ENCODE peak calls at places on chromosomes 11 and 22, in eight cellular contexts. B is A549, P is upper lobe of left lung, A is sigmoid colon, I is ovary, N is HCT116, S is spleen, R is uterus. V is an unnamed sample.

GRCh38 chr11:130573767-130574166 is 125.3 kb downstream of the ADAMTS15 start:
- DNase-seq in B (no peak), P (no peak), A (no peak), I (no peak), N (no peak), S (no peak), R (no peak), V (no peak)

GRCh38 chr11:1628506-1629325 is 859 bp upstream of the KRTAP5-5 start:
- DNase-seq in B (peak; percentile 83), P (peak; percentile 90), A (peak; percentile 60), I (no peak), N (no peak), S (peak; percentile 88), R (no peak), V (peak; percentile 62)

GRCh38 chr11:49995559-49995958 is 13.2 kb upstream of the OR4C12 start:
- DNase-seq in B (no peak), P (no peak), A (no peak), I (no peak), N (peak; percentile 46), S (no peak), R (no peak), V (peak; percentile 78)

GRCh38 chr11:73384871-73385692 is 8.9 kb downstream of the RELT start:
- DNase-seq in B (no peak), P (peak; percentile 86), A (peak; percentile 77), I (no peak), N (no peak), S (peak; percentile 97), R (no peak), V (peak; percentile 97)

GRCh38 chr11:75112200-75112599 is 15.5 kb upstream of the OR2AT4 start:
- DNase-seq in B (no peak), P (no peak), A (no peak), I (no peak), N (no peak), S (no peak), R (no peak), V (no peak)

GRCh38 chr11:17633279-17633986 is 85.9 kb upstream of the MYOD1 start:
- DNase-seq in B (no peak), P (peak; percentile 59), A (no peak), I (no peak), N (no peak), S (no peak), R (no peak), V (no peak)

GRCh38 chr11:45896392-45897068 is 10.5 kb downstream of the FREY1 start:
- DNase-seq in B (no peak), P (peak; percentile 73), A (no peak), I (no peak), N (no peak), S (no peak), R (no peak), V (no peak)

GRCh38 chr11:112735470-112735869 is 225.8 kb upstream of the NCAM1 start:
- DNase-seq in B (no peak), P (no peak), A (no peak), I (no peak), N (no peak), S (no peak), R (no peak), V (no peak)

GRCh38 chr11:7417328-7417727 is 68.0 kb upstream of the OLFML1 start:
- DNase-seq in B (no peak), P (no peak), A (no peak), I (no peak), N (no peak), S (no peak), R (no peak), V (no peak)

GRCh38 chr22:45671051-45671782 is 417 bp upstream of the ATXN10 start:
- DNase-seq in B (no peak), P (peak; percentile 19), A (peak; percentile 73), I (peak; percentile 77), N (no peak), S (peak; percentile 75), R (peak; percentile 54), V (no peak)

GRCh38 chr11:16606784-16607674 is 131.4 kb upstream of the C11orf58 start:
- DNase-seq in B (no peak), P (peak; percentile 89), A (peak; percentile 67), I (peak; percentile 26), N (no peak), S (peak; percentile 73), R (no peak), V (no peak)

GRCh38 chr22:50190182-50190951 is 4.7 kb downstream of the TRABD start:
- DNase-seq in B (peak; percentile 68), P (peak; percentile 95), A (peak; percentile 87), I (peak; percentile 68), N (peak; percentile 60), S (peak; percentile 99), R (peak; percentile 60), V (peak; percentile 91)

GRCh38 chr22:50191041-50191740 is 5.5 kb downstream of the TRABD start:
- DNase-seq in B (no peak), P (no peak), A (no peak), I (peak; percentile 38), N (no peak), S (peak; percentile 94), R (no peak), V (peak; percentile 90)

GRCh38 chr22:50192825-50193204 is 7.1 kb downstream of the TRABD start:
- DNase-seq in B (no peak), P (peak; percentile 74), A (no peak), I (no peak), N (no peak), S (peak; percentile 89), R (no peak), V (no peak)

GRCh38 chr22:50193621-50194020 is 7.2 kb upstream of the SELENOO start:
- DNase-seq in B (no peak), P (peak; percentile 62), A (no peak), I (no peak), N (no peak), S (no peak), R (no peak), V (no peak)

GRCh38 chr22:50192056-50192824 is 6.5 kb downstream of the TRABD start:
- DNase-seq in B (no peak), P (peak; percentile 70), A (no peak), I (no peak), N (no peak), S (peak; percentile 87), R (no peak), V (peak; percentile 77)
- TF ChIP-seq POLR2A in B (no peak), P (no peak), A (no peak), I (no peak), N (no peak), S (no peak), R (no peak), V (no peak)

DNA sequence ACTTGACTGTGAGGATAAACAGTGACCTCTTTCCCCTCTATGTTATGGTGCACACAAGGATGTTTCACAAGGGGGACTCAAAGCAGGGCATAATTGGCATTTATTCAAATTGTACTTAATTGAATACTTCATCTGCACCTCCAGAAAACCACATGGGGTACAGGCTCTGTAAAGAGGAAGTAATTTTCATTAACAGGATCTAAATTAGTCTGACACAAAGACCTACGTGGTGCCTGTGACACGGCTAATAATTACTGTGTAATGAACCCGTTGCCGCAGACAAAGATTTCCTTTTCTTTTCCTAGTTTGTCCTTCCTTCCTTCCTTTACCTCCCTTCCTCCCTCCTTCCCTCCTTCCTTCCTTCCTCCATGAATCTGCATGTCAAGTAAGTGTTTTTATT is 118.7 kb downstream of the INSC start:
- DNase-seq in B (no peak), P (no peak), A (no peak), I (no peak), N (no peak), S (no peak), R (no peak), V (no peak)
- H3K4me3 ChIP-seq in B (no peak overlapping the region), P (no peak overlapping the region), A (no peak overlapping the region), I (no peak overlapping the region), N (no peak overlapping the region), S (no peak overlapping the region), R (no peak overlapping the region), V (no peak overlapping the region)

DNA sequence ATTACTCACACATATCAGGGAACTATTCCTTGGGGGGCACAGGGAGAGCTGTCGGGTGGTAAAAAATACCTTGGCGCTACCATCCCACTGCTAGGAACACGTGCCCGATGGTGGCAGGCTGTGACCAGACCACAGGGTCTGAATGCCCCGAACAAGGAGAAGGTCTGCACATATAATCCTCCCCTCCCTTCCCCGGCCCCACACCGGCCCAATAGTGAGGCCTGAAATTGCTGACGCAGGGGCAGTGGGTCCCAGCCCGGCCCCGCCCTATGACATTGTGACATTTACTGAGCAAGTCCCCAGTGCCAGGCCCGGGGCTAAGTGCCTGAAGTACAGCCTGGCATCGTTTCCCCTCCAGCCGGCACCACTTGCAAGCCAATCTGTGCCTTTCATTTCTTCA is 19.5 kb downstream of the MN1 start:
- DNase-seq in B (no peak), P (peak; percentile 40), A (no peak), I (no peak), N (no peak), S (no peak), R (no peak), V (no peak)
- TF ChIP-seq POLR2A in B (no peak), P (no peak), A (no peak), I (no peak), N (no peak), S (no peak), R (no peak), V (no peak)

DNA sequence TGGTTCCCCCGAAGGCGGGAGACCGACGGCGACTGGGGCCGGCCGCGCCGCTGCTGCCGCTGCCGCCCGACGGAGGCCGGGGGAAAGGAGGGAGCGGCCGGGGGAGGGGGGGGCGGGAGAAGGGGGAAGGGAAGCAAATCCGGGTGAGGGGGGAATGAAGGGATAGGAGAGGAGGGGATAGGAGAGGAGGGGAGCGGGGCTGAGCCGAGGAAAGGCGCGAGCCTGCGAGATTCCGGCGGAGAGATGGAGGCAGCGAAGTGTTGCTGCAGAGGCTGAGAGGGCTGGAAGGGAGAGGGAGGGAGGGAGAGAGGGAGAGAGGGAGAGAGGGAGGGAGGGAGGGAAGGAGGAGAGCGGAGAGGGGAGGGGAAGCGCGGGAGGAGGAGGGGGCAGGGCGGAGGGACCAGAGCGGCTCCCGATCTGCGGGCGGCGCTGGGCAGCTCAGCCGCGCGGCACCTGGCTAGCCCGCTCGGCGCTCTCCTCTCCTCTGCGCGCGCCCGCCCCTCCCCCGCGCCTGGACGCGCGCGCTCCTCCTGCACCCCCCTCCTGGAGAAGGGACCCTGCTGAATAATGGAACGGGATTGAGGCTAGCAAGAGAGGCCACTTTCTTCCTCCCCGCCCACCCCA is 52.4 kb downstream of the SLC22A12 start:
- DNase-seq in B (no peak), P (peak; percentile 78), A (peak; percentile 82), I (peak; percentile 65), N (no peak), S (no peak), R (peak; percentile 60), V (no peak)
- H3K4me3 ChIP-seq in B (peak overlapping the region; percentile 38), P (peak overlapping the region; percentile 17), A (peak overlapping the region; percentile 60), I (peak overlapping the region; percentile 69), N (no peak overlapping the region), S (peak overlapping the region; percentile 8), R (peak overlapping the region; percentile 61), V (no peak overlapping the region)

DNA sequence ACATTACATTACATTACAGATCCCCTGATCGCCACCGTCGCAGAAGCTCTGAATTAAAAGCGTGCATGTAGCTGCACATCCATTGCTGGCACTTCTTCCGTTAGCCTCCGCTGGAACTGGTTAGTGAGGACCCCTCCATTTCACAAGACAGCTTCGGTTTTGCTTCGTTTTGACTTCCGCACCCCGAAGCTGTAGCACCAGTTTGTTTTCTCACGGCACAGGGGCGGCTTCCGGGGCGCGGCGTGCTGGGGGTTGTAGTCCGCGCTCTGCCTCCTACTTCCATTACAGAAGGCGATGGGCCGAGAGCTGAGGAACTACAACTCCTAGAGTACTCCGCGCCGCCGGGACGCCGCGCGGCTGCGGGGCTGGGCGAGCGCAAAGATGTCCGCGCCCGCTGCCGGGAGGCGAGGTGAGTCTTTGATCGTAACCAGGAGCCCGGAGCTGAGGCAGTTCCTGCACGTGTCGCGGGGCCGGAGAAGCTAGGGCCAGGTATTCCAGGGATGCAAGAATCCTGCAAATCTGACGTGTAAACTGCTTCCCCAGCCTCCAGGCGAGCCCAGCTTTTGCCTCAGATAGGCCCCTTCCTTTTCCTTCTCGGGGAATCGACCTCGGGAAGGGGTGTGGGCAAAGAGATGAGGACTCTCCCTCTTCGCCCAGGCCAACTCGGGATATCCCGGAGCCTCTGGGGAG is at the start of gene PEX26:
- DNase-seq in B (peak; percentile 82), P (peak; percentile 98), A (peak; percentile 97), I (peak; percentile 88), N (peak; percentile 87), S (peak; percentile 98), R (peak; percentile 93), V (peak; percentile 98)
- TF ChIP-seq POLR2A in B (peak; percentile 38), P (peak; percentile 56), A (peak; percentile 35), I (no peak), N (no peak), S (no peak), R (peak; percentile 63), V (peak; percentile 32)

V was measured in NB4.